ENCODE peak calls at places on chromosome 20, in four cellular contexts. V is psoas muscle, I is HepG2, G is right lobe of liver. H is an unnamed sample.

GRCh38 chr20:63387393-63387792 is 26.2 kb upstream of the CHRNA4 start:
- DNase-seq in G (no peak), V (no peak), I (no peak), H (no peak)

GRCh38 chr20:25310268-25310920 is 62.5 kb downstream of the PYGB start:
- DNase-seq in G (peak; percentile 79), V (no peak), I (peak; percentile 99), H (peak; percentile 91)

GRCh38 chr20:34472246-34472925 is 43.8 kb upstream of the DYNLRB1 start:
- DNase-seq in G (no peak), V (no peak), I (no peak), H (no peak)

GRCh38 chr20:32965581-32966373 is 38.5 kb downstream of the SUN5 start:
- DNase-seq in V (no peak), G (no peak), I (no peak), H (peak; percentile 31)

GRCh38 chr20:23005761-23006160 is 29.4 kb upstream of the SSTR4 start:
- DNase-seq in V (no peak), I (no peak), G (no peak), H (no peak)

GRCh38 chr20:25081065-25081729 is 744 bp downstream of the VSX1 start:
- DNase-seq in V (peak; percentile 29), G (no peak), I (no peak), H (no peak)

GRCh38 chr20:21436186-21436585 is 38.9 kb upstream of the NKX2-4 start:
- DNase-seq in G (no peak), I (peak; percentile 13), V (no peak), H (peak; percentile 90)

GRCh38 chr20:63653041-63653973 is at the start of gene STMN3:
- DNase-seq in G (peak; percentile 76), V (peak; percentile 90), I (peak; percentile 82), H (peak; percentile 29)

GRCh38 chr20:48076247-48076646 is 291.0 kb upstream of the SULF2 start:
- DNase-seq in V (no peak), I (no peak), G (no peak), H (no peak)

GRCh38 chr20:33789109-33789857 is 21.9 kb upstream of the CHMP4B start:
- DNase-seq in G (peak; percentile 55), V (peak; percentile 28), I (peak; percentile 83), H (peak; percentile 88)

GRCh38 chr20:55472704-55473103 is 532.6 kb downstream of the CBLN4 start:
- DNase-seq in I (peak; percentile 21), G (no peak), V (no peak), H (no peak)

GRCh38 chr20:10079964-10080363 is 45.2 kb downstream of the ANKEF1 start:
- DNase-seq in G (no peak), V (no peak), I (no peak), H (no peak)

GRCh38 chr20:31274441-31274840 is 17.0 kb downstream of the DEFB115 start:
- DNase-seq in G (no peak), V (no peak), I (no peak), H (no peak)

GRCh38 chr20:20743511-20744169 is 31.2 kb upstream of the RALGAPA2 start:
- DNase-seq in G (peak; percentile 46), I (peak; percentile 57), V (peak; percentile 92), H (no peak)

GRCh38 chr20:11379257-11380011 is 538.3 kb upstream of the BTBD3 start:
- DNase-seq in G (no peak), V (peak; percentile 45), I (peak; percentile 47), H (no peak)

GRCh38 chr20:16098890-16099639 is 474.2 kb downstream of the KIF16B start:
- DNase-seq in V (no peak), I (peak; percentile 78), G (no peak), H (no peak)

GRCh38 chr20:37473249-37474000 is 47.6 kb upstream of the NNAT start:
- DNase-seq in G (no peak), V (no peak), I (no peak), H (no peak)

GRCh38 chr20:56718816-56719215 is 89.7 kb downstream of the TFAP2C start:
- DNase-seq in V (no peak), I (no peak), G (no peak), H (no peak)

GRCh38 chr20:15708984-15709598 is 864.2 kb downstream of the KIF16B start:
- DNase-seq in V (no peak), G (peak; percentile 70), I (peak; percentile 52), H (no peak)

GRCh38 chr20:3727333-3728035 is 5.0 kb upstream of the HSPA12B start:
- DNase-seq in V (peak; percentile 39), G (no peak), I (no peak), H (no peak)

GRCh38 chr20:43507150-43508080 is at the start of gene L3MBTL1:
- DNase-seq in V (peak; percentile 56), I (peak; percentile 70), G (peak; percentile 58), H (no peak)

GRCh38 chr20:52809003-52809402 is 163.2 kb upstream of the TSHZ2 start:
- DNase-seq in V (no peak), G (no peak), I (no peak), H (no peak)

GRCh38 chr20:57619053-57619831 is 984 bp downstream of the ZBP1 start:
- DNase-seq in V (peak; percentile 75), I (no peak), G (peak; percentile 64), H (no peak)

GRCh38 chr20:25287631-25288290 is 39.9 kb downstream of the PYGB start:
- DNase-seq in V (peak; percentile 46), I (no peak), G (peak; percentile 16), H (no peak)

GRCh38 chr20:44092551-44093248 is 94.3 kb downstream of the JPH2 start:
- DNase-seq in G (no peak), V (no peak), I (peak; percentile 27), H (no peak)

GRCh38 chr20:49614338-49615050 is 46.6 kb upstream of the PTGIS start:
- DNase-seq in G (no peak), V (peak; percentile 29), I (peak; percentile 79), H (no peak)

GRCh38 chr20:49608752-49609670 is 41.1 kb upstream of the PTGIS start:
- DNase-seq in I (peak; percentile 75), V (peak; percentile 78), G (peak; percentile 80), H (peak; percentile 55)

GRCh38 chr20:49607568-49607967 is 39.6 kb upstream of the PTGIS start:
- DNase-seq in I (no peak), G (no peak), V (no peak), H (no peak)

GRCh38 chr20:49612127-49612738 is 44.3 kb upstream of the PTGIS start:
- DNase-seq in G (peak; percentile 56), I (peak; percentile 65), V (peak; percentile 70), H (no peak)

DNA sequence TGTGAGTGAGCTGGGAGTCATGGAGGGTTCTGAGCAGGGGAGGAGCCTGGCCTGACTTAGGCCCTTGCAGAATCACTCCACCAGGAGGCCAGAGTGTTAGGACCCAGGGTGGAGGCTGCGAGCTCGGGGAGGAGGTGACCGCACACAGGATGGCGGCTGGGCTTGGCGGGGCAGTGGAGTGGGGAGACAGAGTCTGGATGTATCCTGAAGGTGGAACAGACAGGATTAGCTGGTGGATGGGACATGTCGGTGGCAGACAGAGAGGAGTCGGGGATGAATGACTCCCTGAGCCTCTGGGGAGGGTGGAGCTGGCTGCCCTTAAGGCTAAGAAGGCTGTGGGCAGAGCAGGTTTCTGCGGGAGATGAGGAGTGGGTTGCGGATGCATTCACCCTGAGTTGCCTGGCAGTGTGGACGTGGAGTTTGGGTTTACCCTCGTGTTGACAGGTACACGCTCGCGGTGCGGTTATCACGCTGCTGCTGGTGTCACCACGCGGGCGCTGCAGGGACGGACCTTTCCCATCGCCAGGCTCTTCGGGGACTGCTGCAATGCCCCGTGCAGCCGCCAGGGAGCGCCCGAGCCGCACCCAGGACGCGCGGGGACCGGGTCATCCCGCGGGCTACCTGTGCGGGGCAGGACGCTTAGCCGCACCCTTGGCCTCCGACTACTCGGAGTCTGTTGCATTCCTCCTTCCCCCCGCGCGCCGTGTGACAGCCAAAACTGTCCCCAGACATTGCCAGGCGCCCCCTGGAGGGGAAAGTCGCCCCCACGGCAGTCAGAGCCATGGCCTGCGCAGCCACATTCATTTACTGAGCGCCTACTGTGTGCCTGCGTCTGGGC is 43.0 kb upstream of the PTGIS start:
- DNase-seq in V (peak; percentile 89), I (peak; percentile 87), G (peak; percentile 84), H (peak; percentile 77)
- H3K4me3 ChIP-seq in V (peak overlapping the region; percentile 46), I (peak overlapping the region; percentile 84), G (no peak overlapping the region), H (no peak overlapping the region)

DNA sequence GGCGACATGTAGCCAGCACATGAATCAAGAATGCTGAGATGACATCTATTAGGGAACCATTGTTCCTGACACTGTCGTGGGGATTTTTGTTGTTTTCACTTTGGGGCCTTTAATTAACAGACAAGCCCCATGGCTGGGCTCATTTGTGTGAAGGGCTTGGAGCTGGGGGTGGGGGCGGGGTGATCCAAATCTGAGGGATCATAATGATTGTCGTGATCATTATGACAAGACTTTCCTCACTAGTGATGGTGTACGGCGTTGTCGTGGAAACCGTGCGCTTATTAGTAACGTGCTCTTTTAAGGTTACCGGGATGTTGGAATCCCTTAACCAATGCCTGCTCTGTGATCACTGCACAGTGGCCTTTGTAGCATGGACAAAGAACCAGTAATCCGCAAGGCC is 18.6 kb downstream of the PDYN start:
- DNase-seq in I (no peak), V (no peak), G (no peak), H (no peak)
- H3K4me1 ChIP-seq in I (no peaks in the 10 kb centered on the region), V (no peaks in the 10 kb centered on the region), G (no peaks in the 10 kb centered on the region), H (no peaks in the 10 kb centered on the region)

GRCh38 chr20:38645980-38646858 is 44.6 kb downstream of the ARHGAP40 start:
- DNase-seq in V (peak; percentile 85), I (peak; percentile 71), G (peak; percentile 83), H (peak; percentile 44)
- H3K4me3 ChIP-seq in V (peak overlapping the region; percentile 39), I (peak overlapping the region; percentile 42), G (no peak overlapping the region), H (no peak overlapping the region)

DNA sequence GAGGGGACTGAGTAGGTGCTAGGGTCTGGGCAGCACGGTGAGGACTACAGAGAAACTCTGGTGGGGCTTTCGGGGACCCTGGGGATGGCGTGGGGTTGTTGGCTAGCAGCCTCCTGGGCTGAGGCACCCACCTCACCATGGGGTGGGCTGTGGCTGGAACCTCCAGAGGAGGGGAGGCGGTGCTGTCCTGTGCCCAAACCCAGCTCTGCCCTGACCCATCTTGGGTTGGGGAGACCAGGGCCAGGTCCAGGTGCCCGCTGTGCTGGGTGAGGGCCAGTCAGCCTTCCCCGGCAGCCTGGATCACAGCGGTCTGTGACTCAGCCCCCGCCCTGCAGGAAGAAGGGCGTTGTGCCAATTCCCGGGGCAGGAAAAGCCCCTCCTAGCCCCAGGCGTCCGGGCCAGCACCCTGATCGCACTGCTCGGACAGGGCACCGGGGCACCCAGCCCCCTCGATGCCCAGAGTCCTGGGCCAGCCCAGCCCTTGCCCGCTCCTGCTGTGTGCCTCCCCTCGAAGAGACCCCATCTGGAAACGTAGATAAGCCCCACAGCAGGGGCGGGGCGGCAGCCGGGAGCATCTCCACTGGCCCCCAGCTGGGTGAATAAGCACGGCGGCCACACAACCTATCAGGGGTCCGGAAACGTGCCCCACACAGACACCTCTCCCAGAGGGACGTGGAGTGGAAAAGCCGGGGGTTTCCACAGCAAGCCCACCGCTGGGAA is 10.0 kb downstream of the LAMA5 start:
- DNase-seq in I (no peak), V (peak; percentile 86), G (peak; percentile 78), H (peak; percentile 41)
- H3K4me1 ChIP-seq in I (peaks cover 55% of the 10 kb centered on the region), V (peaks cover 66% of the 10 kb centered on the region), G (no peaks in the 10 kb centered on the region), H (peaks cover 62% of the 10 kb centered on the region)

DNA sequence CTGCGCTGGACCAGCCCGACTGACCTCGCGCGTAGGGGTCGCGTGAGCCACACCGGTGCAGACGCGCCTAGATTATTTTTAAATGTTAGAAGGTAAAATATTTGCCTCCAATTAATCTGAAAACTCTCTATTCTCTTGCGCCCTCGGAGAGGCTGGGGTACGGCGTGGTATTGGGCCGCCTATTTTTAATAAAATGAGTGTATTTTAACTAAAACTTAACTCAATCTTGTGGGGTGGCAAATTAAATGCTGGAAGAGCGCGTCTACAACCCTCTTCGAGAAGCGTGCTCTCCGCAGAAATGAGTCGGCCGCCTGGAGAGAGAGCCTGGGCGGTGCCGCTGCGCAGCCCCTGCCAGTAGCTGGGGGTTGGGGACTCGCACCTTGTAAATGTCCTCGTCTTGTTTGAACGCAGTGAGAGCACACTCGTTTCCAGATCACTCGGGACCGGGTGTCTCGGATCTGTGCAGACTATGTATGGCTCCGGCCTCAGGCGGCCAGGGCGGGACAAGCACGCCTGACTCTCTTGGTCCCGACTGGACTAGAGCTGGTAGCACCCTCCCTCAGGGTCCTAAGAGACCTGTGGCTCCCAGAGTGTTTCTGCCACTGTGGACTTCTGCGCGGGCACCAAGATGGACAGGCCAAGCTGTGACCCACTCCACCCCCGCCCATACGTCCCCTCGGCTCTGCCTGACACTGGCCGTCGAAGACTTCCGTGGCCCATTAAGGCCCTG is 2.0 kb upstream of the MAFB start:
- DNase-seq in I (no peak), G (no peak), V (no peak), H (no peak)
- H3K4me3 ChIP-seq in I (no peak overlapping the region), G (peak overlapping the region; percentile 47), V (peak overlapping the region; percentile 76), H (no peak overlapping the region)